ENCODE peak calls at places on chromosomes 5 and 9, in seven cellular contexts. N, J, G, F, A, O and V are unnamed samples.

GRCh38 chr5:149024477-149024876 is 38.4 kb downstream of the SH3TC2 start:
- DNase-seq in N (no peak), J (no peak), G (no peak), F (no peak), A (no peak), O (no peak), V (no peak)

GRCh38 chr9:95139121-95139520 is 178.4 kb downstream of the FANCC start:
- DNase-seq in N (no peak), J (no peak), G (no peak), F (no peak), A (no peak), O (no peak), V (no peak)

GRCh38 chr9:90830977-90831376 is 29.4 kb downstream of the SYK start:
- DNase-seq in N (peak), J (no peak), G (no peak), F (no peak), A (no peak), O (no peak), V (no peak)

GRCh38 chr5:76524101-76524835 is 98.9 kb downstream of the F2RL2 start:
- DNase-seq in N (no peak), J (no peak), G (no peak), F (no peak), A (no peak), O (no peak), V (no peak)

GRCh38 chr5:171390883-171391677 is 3.4 kb downstream of the NPM1 start:
- DNase-seq in N (no peak), J (no peak), G (no peak), F (no peak), A (no peak), O (no peak), V (no peak)

GRCh38 chr9:26656003-26656940 is 236.3 kb downstream of the CAAP1 start:
- DNase-seq in N (peak), J (no peak), G (peak), F (no peak), A (no peak), O (no peak), V (no peak)

GRCh38 chr5:52895572-52896296 is 93.4 kb upstream of the ITGA2 start:
- DNase-seq in N (no peak), J (no peak), G (no peak), F (no peak), A (no peak), O (no peak), V (no peak)

GRCh38 chr5:127723571-127723970 is 20.4 kb downstream of the CCDC192 start:
- DNase-seq in N (no peak), J (no peak), G (peak), F (no peak), A (peak), O (no peak), V (no peak)

GRCh38 chr5:171598279-171599152 is 179.1 kb downstream of the FGF18 start:
- DNase-seq in N (no peak), J (no peak), G (no peak), F (no peak), A (no peak), O (no peak), V (no peak)

GRCh38 chr5:157342822-157343402 is 77.0 kb downstream of the CYFIP2 start:
- DNase-seq in N (no peak), J (peak), G (peak), F (peak), A (no peak), O (peak), V (peak)

GRCh38 chr5:43554497-43554896 is 2.4 kb downstream of the PAIP1 start:
- DNase-seq in N (no peak), J (no peak), G (no peak), F (no peak), A (no peak), O (no peak), V (no peak)

GRCh38 chr5:141715340-141715905 is 33.4 kb upstream of the ARAP3 start:
- DNase-seq in N (no peak), J (no peak), G (no peak), F (no peak), A (no peak), O (no peak), V (no peak)

GRCh38 chr9:125911861-125912260 is 164.7 kb downstream of the PBX3 start:
- DNase-seq in N (peak), J (no peak), G (no peak), F (no peak), A (no peak), O (no peak), V (no peak)

GRCh38 chr5:41087461-41087860 is 16.3 kb upstream of the MROH2B start:
- DNase-seq in N (no peak), J (no peak), G (no peak), F (no peak), A (no peak), O (no peak), V (no peak)

GRCh38 chr5:61625682-61626620 is 293.9 kb downstream of the ZSWIM6 start:
- DNase-seq in N (no peak), J (peak), G (peak), F (peak), A (peak), O (no peak), V (peak)

GRCh38 chr9:98958271-98958989 is 14.7 kb downstream of the COL15A1 start:
- DNase-seq in N (no peak), J (no peak), G (no peak), F (no peak), A (no peak), O (no peak), V (no peak)

GRCh38 chr5:130692766-130693165 is 472.3 kb downstream of the HINT1 start:
- DNase-seq in N (no peak), J (no peak), G (no peak), F (no peak), A (no peak), O (no peak), V (no peak)

GRCh38 chr5:149358294-149358651 is 427 bp downstream of the PCYOX1L start:
- DNase-seq in N (peak), J (peak), G (no peak), F (peak), A (peak), O (peak), V (peak)

GRCh38 chr9:95373069-95373681 is 55.7 kb upstream of the FANCC start:
- DNase-seq in N (peak), J (no peak), G (no peak), F (no peak), A (no peak), O (no peak), V (no peak)

GRCh38 chr9:95992536-95992935 is 117.0 kb downstream of the ERCC6L2 start:
- DNase-seq in N (no peak), J (no peak), G (no peak), F (no peak), A (no peak), O (no peak), V (no peak)

GRCh38 chr5:150539206-150539605 is 31.3 kb downstream of the NDST1 start:
- DNase-seq in N (no peak), J (no peak), G (no peak), F (no peak), A (no peak), O (no peak), V (no peak)